ENCODE peak calls at places on chromosome 12, in six cellular contexts. One of them, this sample, is unnamed.

GRCh38 chr12:109961201-109961600 is 35.0 kb downstream of the GIT2 start:
- DNase-seq in putamen: no peak
- DNase-seq in effector memory CD4-positive, alpha-beta T cell: no peak
- DNase-seq in HuH-7: no peak
- DNase-seq in renal cortical epithelial cell: no peak
- DNase-seq in activated T-cell treated with anti-CD3 and anti-CD28 coated beads, Interleukin-2, amount 50 U/mL, for 72 hours: no peak
- DNase-seq in this sample: no peak

GRCh38 chr12:127191124-127191523 is 1075.8 kb upstream of the TMEM132C start:
- DNase-seq in renal cortical epithelial cell: peak; percentile 88
- DNase-seq in HuH-7: no peak
- DNase-seq in putamen: peak; percentile 26
- DNase-seq in activated T-cell treated with anti-CD3 and anti-CD28 coated beads, Interleukin-2, amount 50 U/mL, for 72 hours: no peak
- DNase-seq in effector memory CD4-positive, alpha-beta T cell: no peak
- DNase-seq in this sample: no peak

GRCh38 chr12:52945389-52946232 is 3.3 kb upstream of the KRT18 start:
- DNase-seq in activated T-cell treated with anti-CD3 and anti-CD28 coated beads, Interleukin-2, amount 50 U/mL, for 72 hours: no peak
- DNase-seq in renal cortical epithelial cell: peak; percentile 87
- DNase-seq in effector memory CD4-positive, alpha-beta T cell: no peak
- DNase-seq in putamen: no peak
- DNase-seq in HuH-7: peak; percentile 69
- DNase-seq in this sample: peak; percentile 96

GRCh38 chr12:20264608-20265114 is 103.7 kb upstream of the PDE3A start:
- DNase-seq in effector memory CD4-positive, alpha-beta T cell: no peak
- DNase-seq in putamen: no peak
- DNase-seq in renal cortical epithelial cell: peak; percentile 50
- DNase-seq in HuH-7: no peak
- DNase-seq in activated T-cell treated with anti-CD3 and anti-CD28 coated beads, Interleukin-2, amount 50 U/mL, for 72 hours: no peak
- DNase-seq in this sample: no peak

GRCh38 chr12:57552692-57553321 is 3.0 kb downstream of the KIF5A start:
- DNase-seq in renal cortical epithelial cell: peak; percentile 55
- DNase-seq in putamen: no peak
- DNase-seq in HuH-7: no peak
- DNase-seq in effector memory CD4-positive, alpha-beta T cell: no peak
- DNase-seq in activated T-cell treated with anti-CD3 and anti-CD28 coated beads, Interleukin-2, amount 50 U/mL, for 72 hours: no peak
- DNase-seq in this sample: no peak

GRCh38 chr12:77772606-77773298 is 57.9 kb upstream of the NAV3 start:
- DNase-seq in renal cortical epithelial cell: no peak
- DNase-seq in HuH-7: no peak
- DNase-seq in activated T-cell treated with anti-CD3 and anti-CD28 coated beads, Interleukin-2, amount 50 U/mL, for 72 hours: no peak
- DNase-seq in effector memory CD4-positive, alpha-beta T cell: no peak
- DNase-seq in putamen: no peak
- DNase-seq in this sample: no peak

GRCh38 chr12:94202245-94203180 is 54.1 kb downstream of the PLXNC1 start:
- DNase-seq in putamen: no peak
- DNase-seq in HuH-7: no peak
- DNase-seq in effector memory CD4-positive, alpha-beta T cell: no peak
- DNase-seq in renal cortical epithelial cell: no peak
- DNase-seq in activated T-cell treated with anti-CD3 and anti-CD28 coated beads, Interleukin-2, amount 50 U/mL, for 72 hours: no peak
- DNase-seq in this sample: peak; percentile 56

GRCh38 chr12:42756841-42757661 is 167.5 kb upstream of the PRICKLE1 start:
- DNase-seq in putamen: no peak
- DNase-seq in activated T-cell treated with anti-CD3 and anti-CD28 coated beads, Interleukin-2, amount 50 U/mL, for 72 hours: no peak
- DNase-seq in renal cortical epithelial cell: peak; percentile 100
- DNase-seq in HuH-7: no peak
- DNase-seq in effector memory CD4-positive, alpha-beta T cell: no peak
- DNase-seq in this sample: peak; percentile 93

GRCh38 chr12:54598966-54599365 is 10.5 kb upstream of the PPP1R1A start:
- DNase-seq in renal cortical epithelial cell: no peak
- DNase-seq in HuH-7: no peak
- DNase-seq in putamen: no peak
- DNase-seq in activated T-cell treated with anti-CD3 and anti-CD28 coated beads, Interleukin-2, amount 50 U/mL, for 72 hours: no peak
- DNase-seq in effector memory CD4-positive, alpha-beta T cell: no peak
- DNase-seq in this sample: no peak

GRCh38 chr12:17214910-17215309 is 608.9 kb upstream of the LMO3 start:
- DNase-seq in activated T-cell treated with anti-CD3 and anti-CD28 coated beads, Interleukin-2, amount 50 U/mL, for 72 hours: no peak
- DNase-seq in renal cortical epithelial cell: peak; percentile 84
- DNase-seq in putamen: no peak
- DNase-seq in effector memory CD4-positive, alpha-beta T cell: no peak
- DNase-seq in HuH-7: no peak
- DNase-seq in this sample: no peak

GRCh38 chr12:58530421-58531067 is 389.8 kb downstream of the LRIG3 start:
- DNase-seq in HuH-7: no peak
- DNase-seq in activated T-cell treated with anti-CD3 and anti-CD28 coated beads, Interleukin-2, amount 50 U/mL, for 72 hours: no peak
- DNase-seq in putamen: no peak
- DNase-seq in effector memory CD4-positive, alpha-beta T cell: no peak
- DNase-seq in renal cortical epithelial cell: peak; percentile 13
- DNase-seq in this sample: no peak

GRCh38 chr12:19431407-19432308 is 7.6 kb upstream of the AEBP2 start:
- DNase-seq in renal cortical epithelial cell: peak; percentile 47
- DNase-seq in HuH-7: no peak
- DNase-seq in putamen: no peak
- DNase-seq in activated T-cell treated with anti-CD3 and anti-CD28 coated beads, Interleukin-2, amount 50 U/mL, for 72 hours: peak; percentile 77
- DNase-seq in effector memory CD4-positive, alpha-beta T cell: no peak
- DNase-seq in this sample: peak; percentile 76

GRCh38 chr12:131692431-131692830 is 18.5 kb upstream of the SFSWAP start:
- DNase-seq in putamen: no peak
- DNase-seq in HuH-7: no peak
- DNase-seq in activated T-cell treated with anti-CD3 and anti-CD28 coated beads, Interleukin-2, amount 50 U/mL, for 72 hours: no peak
- DNase-seq in renal cortical epithelial cell: no peak
- DNase-seq in effector memory CD4-positive, alpha-beta T cell: no peak
- DNase-seq in this sample: no peak

GRCh38 chr12:77402726-77403125 is 337.4 kb upstream of the E2F7 start:
- DNase-seq in renal cortical epithelial cell: peak; percentile 24
- DNase-seq in HuH-7: no peak
- DNase-seq in effector memory CD4-positive, alpha-beta T cell: no peak
- DNase-seq in activated T-cell treated with anti-CD3 and anti-CD28 coated beads, Interleukin-2, amount 50 U/mL, for 72 hours: no peak
- DNase-seq in putamen: no peak
- DNase-seq in this sample: no peak

GRCh38 chr12:49228653-49229052 is 36.2 kb upstream of the TUBA1C start:
- DNase-seq in putamen: no peak
- DNase-seq in effector memory CD4-positive, alpha-beta T cell: no peak
- DNase-seq in activated T-cell treated with anti-CD3 and anti-CD28 coated beads, Interleukin-2, amount 50 U/mL, for 72 hours: no peak
- DNase-seq in renal cortical epithelial cell: no peak
- DNase-seq in HuH-7: no peak
- DNase-seq in this sample: no peak

GRCh38 chr12:80589091-80589490 is 118.3 kb upstream of the MYF6 start:
- DNase-seq in activated T-cell treated with anti-CD3 and anti-CD28 coated beads, Interleukin-2, amount 50 U/mL, for 72 hours: no peak
- DNase-seq in effector memory CD4-positive, alpha-beta T cell: no peak
- DNase-seq in renal cortical epithelial cell: no peak
- DNase-seq in HuH-7: no peak
- DNase-seq in putamen: no peak
- DNase-seq in this sample: peak; percentile 28

GRCh38 chr12:73632661-73633060 is 905.0 kb upstream of the ATXN7L3B start:
- DNase-seq in renal cortical epithelial cell: no peak
- DNase-seq in HuH-7: no peak
- DNase-seq in activated T-cell treated with anti-CD3 and anti-CD28 coated beads, Interleukin-2, amount 50 U/mL, for 72 hours: no peak
- DNase-seq in putamen: no peak
- DNase-seq in effector memory CD4-positive, alpha-beta T cell: no peak
- DNase-seq in this sample: no peak

GRCh38 chr12:123151679-123152454 is 977 bp upstream of the PITPNM2 start:
- DNase-seq in HuH-7: no peak
- DNase-seq in renal cortical epithelial cell: peak; percentile 50
- DNase-seq in activated T-cell treated with anti-CD3 and anti-CD28 coated beads, Interleukin-2, amount 50 U/mL, for 72 hours: no peak
- DNase-seq in putamen: no peak
- DNase-seq in effector memory CD4-positive, alpha-beta T cell: no peak
- DNase-seq in this sample: peak; percentile 44

GRCh38 chr12:24297516-24297915 is 348.0 kb upstream of the SOX5 start:
- DNase-seq in renal cortical epithelial cell: no peak
- DNase-seq in activated T-cell treated with anti-CD3 and anti-CD28 coated beads, Interleukin-2, amount 50 U/mL, for 72 hours: no peak
- DNase-seq in putamen: no peak
- DNase-seq in effector memory CD4-positive, alpha-beta T cell: no peak
- DNase-seq in HuH-7: no peak
- DNase-seq in this sample: no peak

This sample was measured in T47D.